ENCODE peak calls at places on chromosomes 6 and 20, in eight cellular contexts. One of them, this sample, is unnamed.

GRCh38 chr6:137094411-137095008 is 49.7 kb upstream of the IL20RA start:
- DNase-seq in GM13977: peak
- DNase-seq in foreskin fibroblast: peak
- DNase-seq in colonic mucosa: peak
- DNase-seq in K562: peak
- DNase-seq in mesothelial cell of epicardium: no peak
- DNase-seq in pancreas: no peak
- DNase-seq in MCF 10A: peak
- DNase-seq in this sample: peak

GRCh38 chr20:7379206-7379605 is 561.1 kb downstream of the HAO1 start:
- DNase-seq in mesothelial cell of epicardium: no peak
- DNase-seq in MCF 10A: no peak
- DNase-seq in GM13977: no peak
- DNase-seq in foreskin fibroblast: no peak
- DNase-seq in K562: no peak
- DNase-seq in pancreas: no peak
- DNase-seq in colonic mucosa: no peak
- DNase-seq in this sample: no peak

GRCh38 chr6:44009425-44010321 is 117.6 kb downstream of the MRPL14 start:
- DNase-seq in mesothelial cell of epicardium: no peak
- DNase-seq in K562: no peak
- DNase-seq in foreskin fibroblast: no peak
- DNase-seq in pancreas: no peak
- DNase-seq in colonic mucosa: no peak
- DNase-seq in GM13977: no peak
- DNase-seq in MCF 10A: peak
- DNase-seq in this sample: no peak

GRCh38 chr20:61753196-61753942 is 312.3 kb downstream of the TAF4 start:
- DNase-seq in K562: no peak
- DNase-seq in GM13977: no peak
- DNase-seq in colonic mucosa: no peak
- DNase-seq in pancreas: no peak
- DNase-seq in mesothelial cell of epicardium: no peak
- DNase-seq in foreskin fibroblast: peak
- DNase-seq in MCF 10A: peak
- DNase-seq in this sample: peak

GRCh38 chr20:19367591-19367990 is 155.1 kb downstream of the SLC24A3 start:
- DNase-seq in colonic mucosa: no peak
- DNase-seq in MCF 10A: no peak
- DNase-seq in foreskin fibroblast: no peak
- DNase-seq in mesothelial cell of epicardium: no peak
- DNase-seq in pancreas: no peak
- DNase-seq in GM13977: no peak
- DNase-seq in K562: no peak
- DNase-seq in this sample: no peak

GRCh38 chr6:160882741-160883340 is 108.7 kb upstream of the MAP3K4 start:
- DNase-seq in colonic mucosa: no peak
- DNase-seq in MCF 10A: peak
- DNase-seq in pancreas: no peak
- DNase-seq in K562: no peak
- DNase-seq in foreskin fibroblast: peak
- DNase-seq in mesothelial cell of epicardium: no peak
- DNase-seq in GM13977: no peak
- DNase-seq in this sample: peak

GRCh38 chr20:51800769-51801219 is 1.5 kb downstream of the SALL4 start:
- DNase-seq in K562: no peak
- DNase-seq in pancreas: peak
- DNase-seq in mesothelial cell of epicardium: no peak
- DNase-seq in MCF 10A: peak
- DNase-seq in GM13977: peak
- DNase-seq in colonic mucosa: peak
- DNase-seq in foreskin fibroblast: peak
- DNase-seq in this sample: peak

GRCh38 chr6:146885708-146886457 is 287.1 kb downstream of the ADGB start:
- DNase-seq in colonic mucosa: peak
- DNase-seq in MCF 10A: no peak
- DNase-seq in K562: no peak
- DNase-seq in pancreas: no peak
- DNase-seq in mesothelial cell of epicardium: no peak
- DNase-seq in foreskin fibroblast: no peak
- DNase-seq in GM13977: no peak
- DNase-seq in this sample: no peak

GRCh38 chr20:25083773-25084615 is 2.1 kb upstream of the VSX1 start:
- DNase-seq in mesothelial cell of epicardium: no peak
- DNase-seq in foreskin fibroblast: no peak
- DNase-seq in K562: no peak
- DNase-seq in colonic mucosa: no peak
- DNase-seq in GM13977: peak
- DNase-seq in MCF 10A: no peak
- DNase-seq in pancreas: no peak
- DNase-seq in this sample: no peak

GRCh38 chr20:36162272-36162966 is 7.9 kb downstream of the EPB41L1 start:
- DNase-seq in K562: peak
- DNase-seq in MCF 10A: no peak
- DNase-seq in GM13977: no peak
- DNase-seq in mesothelial cell of epicardium: no peak
- DNase-seq in foreskin fibroblast: peak
- DNase-seq in colonic mucosa: no peak
- DNase-seq in pancreas: no peak
- DNase-seq in this sample: no peak

GRCh38 chr6:89643411-89643810 is 4.9 kb upstream of the LYRM2 start:
- DNase-seq in MCF 10A: no peak
- DNase-seq in colonic mucosa: no peak
- DNase-seq in K562: no peak
- DNase-seq in pancreas: no peak
- DNase-seq in foreskin fibroblast: no peak
- DNase-seq in mesothelial cell of epicardium: no peak
- DNase-seq in GM13977: no peak
- DNase-seq in this sample: no peak

GRCh38 chr20:57882451-57883161 is 172.8 kb upstream of the PMEPA1 start:
- DNase-seq in foreskin fibroblast: no peak
- DNase-seq in mesothelial cell of epicardium: no peak
- DNase-seq in pancreas: no peak
- DNase-seq in colonic mucosa: peak
- DNase-seq in K562: no peak
- DNase-seq in GM13977: no peak
- DNase-seq in MCF 10A: peak
- DNase-seq in this sample: peak

GRCh38 chr20:51528263-51529026 is 14.1 kb downstream of the NFATC2 start:
- DNase-seq in colonic mucosa: no peak
- DNase-seq in K562: no peak
- DNase-seq in foreskin fibroblast: no peak
- DNase-seq in MCF 10A: no peak
- DNase-seq in mesothelial cell of epicardium: no peak
- DNase-seq in pancreas: no peak
- DNase-seq in GM13977: no peak
- DNase-seq in this sample: no peak

GRCh38 chr6:164947174-164947573 is 362.2 kb downstream of the C6orf118 start:
- DNase-seq in pancreas: no peak
- DNase-seq in K562: no peak
- DNase-seq in MCF 10A: no peak
- DNase-seq in foreskin fibroblast: no peak
- DNase-seq in GM13977: no peak
- DNase-seq in mesothelial cell of epicardium: no peak
- DNase-seq in colonic mucosa: no peak
- DNase-seq in this sample: no peak

GRCh38 chr6:134870677-134871498 is 79.0 kb downstream of the ALDH8A1 start:
- DNase-seq in foreskin fibroblast: peak
- DNase-seq in GM13977: peak
- DNase-seq in MCF 10A: peak
- DNase-seq in pancreas: no peak
- DNase-seq in K562: no peak
- DNase-seq in colonic mucosa: no peak
- DNase-seq in mesothelial cell of epicardium: no peak
- DNase-seq in this sample: no peak

GRCh38 chr6:33896391-33897192 is 92.8 kb upstream of the MLN start:
- DNase-seq in pancreas: no peak
- DNase-seq in MCF 10A: no peak
- DNase-seq in K562: peak
- DNase-seq in GM13977: no peak
- DNase-seq in colonic mucosa: no peak
- DNase-seq in mesothelial cell of epicardium: no peak
- DNase-seq in foreskin fibroblast: peak
- DNase-seq in this sample: no peak

GRCh38 chr6:101126501-101126900 is 245.4 kb upstream of the ASCC3 start:
- DNase-seq in GM13977: no peak
- DNase-seq in foreskin fibroblast: no peak
- DNase-seq in pancreas: no peak
- DNase-seq in colonic mucosa: no peak
- DNase-seq in MCF 10A: no peak
- DNase-seq in mesothelial cell of epicardium: no peak
- DNase-seq in K562: no peak
- DNase-seq in this sample: no peak

GRCh38 chr20:15887387-15887786 is 685.9 kb downstream of the KIF16B start:
- DNase-seq in K562: no peak
- DNase-seq in pancreas: no peak
- DNase-seq in GM13977: no peak
- DNase-seq in mesothelial cell of epicardium: no peak
- DNase-seq in colonic mucosa: no peak
- DNase-seq in MCF 10A: no peak
- DNase-seq in foreskin fibroblast: no peak
- DNase-seq in this sample: no peak

GRCh38 chr6:4320860-4321259 is 185.5 kb upstream of the ECI2 start:
- DNase-seq in MCF 10A: peak
- DNase-seq in foreskin fibroblast: peak
- DNase-seq in colonic mucosa: no peak
- DNase-seq in K562: no peak
- DNase-seq in mesothelial cell of epicardium: no peak
- DNase-seq in GM13977: no peak
- DNase-seq in pancreas: no peak
- DNase-seq in this sample: peak

GRCh38 chr6:13371421-13372072 is 43.2 kb upstream of the TBC1D7 start:
- DNase-seq in foreskin fibroblast: no peak
- DNase-seq in pancreas: no peak
- DNase-seq in mesothelial cell of epicardium: no peak
- DNase-seq in MCF 10A: no peak
- DNase-seq in GM13977: no peak
- DNase-seq in K562: no peak
- DNase-seq in colonic mucosa: no peak
- DNase-seq in this sample: no peak

DNA sequence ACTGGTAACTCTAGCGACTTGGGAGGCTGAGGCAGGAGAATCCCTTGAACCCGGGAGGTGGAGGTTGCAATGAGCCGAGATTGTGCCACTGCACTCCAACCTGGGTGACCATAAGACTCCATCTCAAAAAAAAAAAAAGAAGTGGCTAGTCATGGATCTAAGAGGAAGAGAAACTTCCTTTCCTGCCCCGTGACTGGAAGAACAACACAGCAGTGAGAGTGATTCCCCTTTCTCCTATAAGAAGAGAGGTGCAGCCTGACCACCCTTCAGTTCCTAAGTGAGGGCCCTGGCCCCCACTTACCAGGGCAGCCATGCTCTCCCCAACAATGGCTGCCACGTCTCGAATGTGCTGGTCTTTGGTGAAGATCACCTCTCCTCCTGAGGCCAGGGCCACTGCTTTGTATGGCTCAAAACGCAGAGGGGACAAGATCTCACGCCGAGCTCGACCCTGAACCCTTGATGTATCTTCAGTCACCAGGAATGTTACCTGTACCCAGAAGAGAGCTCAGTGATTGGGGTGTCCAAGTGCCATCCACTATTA is 6.3 kb downstream of the SAPCD1 start:
- DNase-seq in K562: no peak
- DNase-seq in GM13977: no peak
- DNase-seq in MCF 10A: no peak
- DNase-seq in colonic mucosa: no peak
- DNase-seq in pancreas: no peak
- DNase-seq in mesothelial cell of epicardium: no peak
- DNase-seq in foreskin fibroblast: no peak
- DNase-seq in this sample: no peak
- TF ChIP-seq CTCF in K562: no peak
- TF ChIP-seq CTCF in GM13977: no peak
- TF ChIP-seq CTCF in MCF 10A: no peak
- TF ChIP-seq CTCF in colonic mucosa: no peak
- TF ChIP-seq CTCF in pancreas: no peak
- TF ChIP-seq CTCF in mesothelial cell of epicardium: no peak
- TF ChIP-seq CTCF in foreskin fibroblast: no peak
- TF ChIP-seq CTCF in this sample: no peak

GRCh38 chr6:168227840-168228239 is 91.7 kb downstream of the DACT2 start:
- DNase-seq in foreskin fibroblast: no peak
- DNase-seq in GM13977: no peak
- DNase-seq in MCF 10A: no peak
- DNase-seq in mesothelial cell of epicardium: no peak
- DNase-seq in K562: no peak
- DNase-seq in pancreas: no peak
- DNase-seq in colonic mucosa: no peak
- DNase-seq in this sample: no peak

GRCh38 chr6:168225471-168225901 is 94.1 kb downstream of the DACT2 start:
- DNase-seq in pancreas: no peak
- DNase-seq in colonic mucosa: no peak
- DNase-seq in K562: no peak
- DNase-seq in MCF 10A: no peak
- DNase-seq in foreskin fibroblast: no peak
- DNase-seq in GM13977: no peak
- DNase-seq in mesothelial cell of epicardium: no peak
- DNase-seq in this sample: no peak

GRCh38 chr6:168223755-168224154 is 95.8 kb downstream of the DACT2 start:
- DNase-seq in GM13977: no peak
- DNase-seq in MCF 10A: no peak
- DNase-seq in mesothelial cell of epicardium: no peak
- DNase-seq in pancreas: no peak
- DNase-seq in K562: no peak
- DNase-seq in foreskin fibroblast: no peak
- DNase-seq in colonic mucosa: no peak
- DNase-seq in this sample: no peak

GRCh38 chr6:168226832-168227434 is 92.6 kb downstream of the DACT2 start:
- DNase-seq in GM13977: no peak
- DNase-seq in foreskin fibroblast: no peak
- DNase-seq in K562: no peak
- DNase-seq in mesothelial cell of epicardium: no peak
- DNase-seq in pancreas: no peak
- DNase-seq in colonic mucosa: no peak
- DNase-seq in MCF 10A: no peak
- DNase-seq in this sample: no peak

GRCh38 chr6:168226095-168226781 is 93.3 kb downstream of the DACT2 start:
- DNase-seq in K562: no peak
- DNase-seq in colonic mucosa: no peak
- DNase-seq in MCF 10A: no peak
- DNase-seq in pancreas: no peak
- DNase-seq in mesothelial cell of epicardium: no peak
- DNase-seq in GM13977: no peak
- DNase-seq in foreskin fibroblast: no peak
- DNase-seq in this sample: no peak
- TF ChIP-seq CTCF in K562: no peak
- TF ChIP-seq CTCF in colonic mucosa: no peak
- TF ChIP-seq CTCF in MCF 10A: no peak
- TF ChIP-seq CTCF in pancreas: no peak
- TF ChIP-seq CTCF in mesothelial cell of epicardium: no peak
- TF ChIP-seq CTCF in GM13977: no peak
- TF ChIP-seq CTCF in foreskin fibroblast: no peak
- TF ChIP-seq CTCF in this sample: no peak

GRCh38 chr6:108565893-108566292 is 5.2 kb downstream of the FOXO3 start:
- DNase-seq in colonic mucosa: peak
- DNase-seq in pancreas: no peak
- DNase-seq in foreskin fibroblast: peak
- DNase-seq in mesothelial cell of epicardium: no peak
- DNase-seq in MCF 10A: peak
- DNase-seq in GM13977: no peak
- DNase-seq in K562: no peak
- DNase-seq in this sample: no peak
- TF ChIP-seq CTCF in colonic mucosa: no peak
- TF ChIP-seq CTCF in pancreas: no peak
- TF ChIP-seq CTCF in foreskin fibroblast: no peak
- TF ChIP-seq CTCF in mesothelial cell of epicardium: no peak
- TF ChIP-seq CTCF in MCF 10A: no peak
- TF ChIP-seq CTCF in GM13977: no peak
- TF ChIP-seq CTCF in K562: no peak
- TF ChIP-seq CTCF in this sample: no peak

GRCh38 chr6:166304106-166304505 is 4.1 kb downstream of the PRR18 start:
- DNase-seq in MCF 10A: no peak
- DNase-seq in foreskin fibroblast: no peak
- DNase-seq in K562: no peak
- DNase-seq in mesothelial cell of epicardium: no peak
- DNase-seq in GM13977: no peak
- DNase-seq in pancreas: no peak
- DNase-seq in colonic mucosa: no peak
- DNase-seq in this sample: no peak
- TF ChIP-seq CTCF in MCF 10A: no peak
- TF ChIP-seq CTCF in foreskin fibroblast: no peak
- TF ChIP-seq CTCF in K562: no peak
- TF ChIP-seq CTCF in mesothelial cell of epicardium: no peak
- TF ChIP-seq CTCF in GM13977: no peak
- TF ChIP-seq CTCF in pancreas: no peak
- TF ChIP-seq CTCF in colonic mucosa: no peak
- TF ChIP-seq CTCF in this sample: no peak